ENCODE peak calls at places on chromosomes 2 and 18, in six cellular contexts. One of them, this sample, is unnamed.

GRCh38 chr18:76480913-76481312 is 14.1 kb downstream of the ZNF516 start:
- DNase-seq in GM12892: no peak
- DNase-seq in HepG2: peak; percentile 24
- DNase-seq in GM12878: no peak
- DNase-seq in K562: no peak
- DNase-seq in H1: no peak
- DNase-seq in this sample: no peak

GRCh38 chr2:34096552-34097171 is 497.6 kb upstream of the FAM98A start:
- DNase-seq in GM12892: no peak
- DNase-seq in HepG2: peak; percentile 53
- DNase-seq in GM12878: peak; percentile 24
- DNase-seq in K562: peak; percentile 14
- DNase-seq in H1: peak; percentile 58
- DNase-seq in this sample: no peak

GRCh38 chr2:238929242-238930081 is 81.6 kb downstream of the TWIST2 start:
- DNase-seq in GM12892: no peak
- DNase-seq in HepG2: no peak
- DNase-seq in GM12878: no peak
- DNase-seq in K562: no peak
- DNase-seq in H1: no peak
- DNase-seq in this sample: no peak

GRCh38 chr18:62264984-62265383 is 60.1 kb upstream of the TNFRSF11A start:
- DNase-seq in GM12892: no peak
- DNase-seq in HepG2: no peak
- DNase-seq in GM12878: no peak
- DNase-seq in K562: no peak
- DNase-seq in H1: no peak
- DNase-seq in this sample: no peak

GRCh38 chr2:43222472-43223146 is 3.8 kb downstream of the ZFP36L2 start:
- DNase-seq in GM12892: no peak
- DNase-seq in HepG2: no peak
- DNase-seq in GM12878: no peak
- DNase-seq in K562: no peak
- DNase-seq in H1: no peak
- DNase-seq in this sample: no peak

GRCh38 chr2:148969585-148970180 is 68.8 kb upstream of the LYPD6B start:
- DNase-seq in GM12892: no peak
- DNase-seq in HepG2: no peak
- DNase-seq in GM12878: no peak
- DNase-seq in K562: no peak
- DNase-seq in H1: no peak
- DNase-seq in this sample: no peak

GRCh38 chr2:218404351-218405145 is 4.9 kb downstream of the CTDSP1 start:
- DNase-seq in GM12892: no peak
- DNase-seq in HepG2: no peak
- DNase-seq in GM12878: no peak
- DNase-seq in K562: no peak
- DNase-seq in H1: no peak
- DNase-seq in this sample: no peak

GRCh38 chr2:48088994-48089393 is 182.7 kb upstream of the FBXO11 start:
- DNase-seq in GM12892: no peak
- DNase-seq in HepG2: no peak
- DNase-seq in GM12878: no peak
- DNase-seq in K562: no peak
- DNase-seq in H1: no peak
- DNase-seq in this sample: no peak

GRCh38 chr18:61894751-61895524 is 2.1 kb upstream of the RNF152 start:
- DNase-seq in GM12892: no peak
- DNase-seq in HepG2: no peak
- DNase-seq in GM12878: no peak
- DNase-seq in K562: no peak
- DNase-seq in H1: no peak
- DNase-seq in this sample: peak; percentile 10

GRCh38 chr2:134226561-134226960 is 27.3 kb upstream of the MGAT5 start:
- DNase-seq in GM12892: no peak
- DNase-seq in HepG2: no peak
- DNase-seq in GM12878: no peak
- DNase-seq in K562: no peak
- DNase-seq in H1: no peak
- DNase-seq in this sample: no peak
- TF ChIP-seq TAF1 in GM12892: no peak
- TF ChIP-seq TAF1 in HepG2: no peak
- TF ChIP-seq TAF1 in GM12878: no peak
- TF ChIP-seq TAF1 in K562: no peak
- TF ChIP-seq TAF1 in H1: no peak
- TF ChIP-seq TAF1 in this sample: no peak

GRCh38 chr18:3245185-3245564 is 2.4 kb upstream of the MYL12A start:
- DNase-seq in GM12892: no peak
- DNase-seq in HepG2: no peak
- DNase-seq in GM12878: no peak
- DNase-seq in K562: no peak
- DNase-seq in H1: no peak
- DNase-seq in this sample: no peak

GRCh38 chr18:3245853-3246635 is 1.6 kb upstream of the MYL12A start:
- DNase-seq in GM12892: peak; percentile 39
- DNase-seq in HepG2: peak; percentile 81
- DNase-seq in GM12878: no peak
- DNase-seq in K562: peak; percentile 82
- DNase-seq in H1: peak; percentile 81
- DNase-seq in this sample: peak; percentile 36

GRCh38 chr18:3247243-3248061 is at the start of gene MYL12A:
- DNase-seq in GM12892: peak; percentile 81
- DNase-seq in HepG2: peak; percentile 96
- DNase-seq in GM12878: peak; percentile 98
- DNase-seq in K562: peak; percentile 97
- DNase-seq in H1: peak; percentile 98
- DNase-seq in this sample: peak; percentile 80

GRCh38 chr18:3248062-3248669 is 565 bp downstream of the MYL12A start:
- DNase-seq in GM12892: no peak
- DNase-seq in HepG2: no peak
- DNase-seq in GM12878: no peak
- DNase-seq in K562: no peak
- DNase-seq in H1: no peak
- DNase-seq in this sample: no peak

DNA sequence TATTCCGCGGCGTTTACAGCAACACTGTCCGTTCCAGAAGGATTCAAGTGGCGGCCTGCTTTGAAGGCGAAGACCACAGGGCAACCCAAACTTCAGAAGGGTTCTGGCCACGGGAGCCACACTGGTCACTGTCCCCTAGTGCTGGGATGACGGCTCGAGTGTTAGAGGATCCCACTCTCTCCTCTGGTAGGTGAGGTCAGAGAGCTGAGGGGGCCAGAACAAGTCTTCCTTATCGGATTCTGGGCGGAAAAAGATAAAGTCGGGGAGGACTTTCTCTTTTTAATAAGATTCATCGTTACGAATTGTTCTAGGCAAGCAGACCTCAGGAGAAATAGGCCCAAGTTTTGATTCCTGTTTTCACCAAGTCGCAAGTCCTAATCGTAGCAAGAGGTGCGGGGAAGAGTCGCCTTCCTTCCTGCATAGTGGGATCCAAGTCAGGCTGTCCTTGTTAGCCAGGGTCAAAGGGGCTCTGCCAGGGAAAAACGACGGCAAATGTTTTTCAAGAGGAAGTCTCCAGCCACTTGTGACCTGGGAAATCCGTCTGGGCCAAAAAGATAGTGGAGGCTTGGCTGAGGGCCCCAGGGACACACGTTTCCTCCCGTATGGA is 862 bp upstream of the MYL12A start:
- DNase-seq in GM12892: no peak
- DNase-seq in HepG2: no peak
- DNase-seq in GM12878: no peak
- DNase-seq in K562: peak; percentile 80
- DNase-seq in H1: no peak
- DNase-seq in this sample: no peak
- TF ChIP-seq POLR2A in GM12892: no peak
- TF ChIP-seq POLR2A in HepG2: no peak
- TF ChIP-seq POLR2A in GM12878: peak; percentile 1
- TF ChIP-seq POLR2A in K562: peak; percentile 81
- TF ChIP-seq POLR2A in H1: no peak
- TF ChIP-seq POLR2A in this sample: no peak

DNA sequence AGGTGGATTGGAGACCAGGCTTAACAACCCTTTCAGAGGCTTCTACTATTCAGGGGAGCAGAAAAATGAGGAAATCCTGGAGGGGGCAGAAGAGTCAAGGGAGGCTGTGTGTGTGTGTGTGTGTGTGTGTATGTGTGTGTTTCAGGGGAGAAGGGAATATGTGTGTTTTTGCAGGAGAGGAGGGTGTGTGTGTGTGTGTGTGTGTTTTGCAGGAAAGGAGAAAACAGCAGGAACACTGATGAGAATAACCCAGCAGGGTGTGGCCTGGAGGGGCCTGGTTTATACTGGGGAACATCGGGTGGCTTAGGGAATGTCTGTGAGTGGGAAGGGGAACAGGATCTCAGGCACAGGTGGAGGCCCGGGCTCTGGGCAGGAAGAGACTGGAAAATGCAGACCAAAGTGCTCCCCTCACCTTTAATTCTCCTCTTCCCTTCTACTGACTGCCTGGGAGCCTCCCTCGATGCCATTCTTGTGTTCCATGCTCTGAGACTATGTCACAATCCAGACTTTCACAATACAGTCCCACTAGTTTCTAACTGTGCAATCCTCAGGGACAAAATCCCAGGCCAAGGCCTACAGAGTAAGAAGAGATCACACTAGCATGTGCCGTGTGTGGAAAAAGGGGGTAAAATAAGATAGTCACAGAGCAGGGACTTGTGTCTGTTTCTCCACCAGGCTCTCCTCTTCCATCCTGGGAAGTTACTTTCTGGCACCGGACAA is 10.0 kb downstream of the CYB5A start:
- DNase-seq in GM12892: no peak
- DNase-seq in HepG2: peak; percentile 81
- DNase-seq in GM12878: no peak
- DNase-seq in K562: no peak
- DNase-seq in H1: no peak
- DNase-seq in this sample: no peak
- TF ChIP-seq TAF1 in GM12892: no peak
- TF ChIP-seq TAF1 in HepG2: no peak
- TF ChIP-seq TAF1 in GM12878: no peak
- TF ChIP-seq TAF1 in K562: no peak
- TF ChIP-seq TAF1 in H1: no peak
- TF ChIP-seq TAF1 in this sample: no peak

DNA sequence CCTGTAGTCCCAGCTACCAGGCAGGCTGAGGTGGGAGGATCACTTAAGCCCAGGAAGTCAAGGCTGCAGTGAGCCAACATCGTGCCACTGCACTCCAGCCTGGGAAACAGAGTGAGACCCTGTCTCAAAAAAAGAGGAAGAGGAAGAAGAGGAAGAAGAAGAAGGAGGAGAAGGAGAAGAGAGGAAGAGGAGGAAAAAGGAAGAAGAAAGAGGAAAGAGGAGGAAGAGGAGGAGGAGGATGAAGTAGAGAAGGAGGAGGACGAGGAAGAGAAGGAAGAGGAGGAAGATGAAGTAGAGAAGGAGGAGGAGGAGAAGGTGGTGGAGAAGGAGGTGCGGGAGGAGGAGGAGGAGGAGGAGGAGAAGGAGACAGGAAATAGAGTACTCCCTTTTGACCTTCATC is 38.0 kb downstream of the CFAP210 start:
- DNase-seq in GM12892: no peak
- DNase-seq in HepG2: no peak
- DNase-seq in GM12878: no peak
- DNase-seq in K562: no peak
- DNase-seq in H1: no peak
- DNase-seq in this sample: no peak
- TF ChIP-seq POLR2A in GM12892: no peak
- TF ChIP-seq POLR2A in HepG2: no peak
- TF ChIP-seq POLR2A in GM12878: no peak
- TF ChIP-seq POLR2A in K562: no peak
- TF ChIP-seq POLR2A in H1: no peak
- TF ChIP-seq POLR2A in this sample: no peak

GRCh38 chr18:63451774-63452173 is 25.0 kb upstream of the SERPINB5 start:
- DNase-seq in GM12892: no peak
- DNase-seq in HepG2: no peak
- DNase-seq in GM12878: no peak
- DNase-seq in K562: no peak
- DNase-seq in H1: no peak
- DNase-seq in this sample: no peak
- TF ChIP-seq TAF1 in GM12892: no peak
- TF ChIP-seq TAF1 in HepG2: no peak
- TF ChIP-seq TAF1 in GM12878: no peak
- TF ChIP-seq TAF1 in K562: no peak
- TF ChIP-seq TAF1 in H1: no peak
- TF ChIP-seq TAF1 in this sample: no peak

DNA sequence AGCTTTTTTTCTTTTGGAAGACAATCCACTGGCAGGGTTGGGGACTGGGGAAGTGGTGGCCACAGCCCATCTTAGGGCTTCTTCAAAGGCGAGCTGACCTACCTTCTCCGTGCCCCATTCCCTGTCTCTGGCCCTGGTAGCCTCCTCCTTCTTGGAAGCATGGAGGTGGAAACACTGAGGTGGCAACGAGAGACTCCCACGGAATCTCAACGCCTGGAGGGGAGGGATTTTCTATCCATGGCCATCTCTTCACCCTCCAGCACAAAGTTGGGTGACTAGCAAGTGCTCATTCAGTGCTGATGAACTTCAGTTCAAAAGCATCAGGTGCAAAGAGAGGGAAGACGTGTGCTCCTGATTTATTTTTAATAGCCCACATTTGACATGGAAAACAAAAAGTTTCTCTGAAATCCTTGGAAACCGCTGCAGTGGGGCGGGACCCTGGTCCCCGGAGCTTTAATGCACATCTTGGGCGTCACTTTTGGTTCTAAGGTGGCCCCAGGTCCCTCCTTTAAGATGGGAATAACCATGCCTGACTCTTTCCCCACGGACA is 615 bp upstream of the ARMC9 start:
- DNase-seq in GM12892: no peak
- DNase-seq in HepG2: no peak
- DNase-seq in GM12878: no peak
- DNase-seq in K562: no peak
- DNase-seq in H1: no peak
- DNase-seq in this sample: no peak
- TF ChIP-seq POLR2A in GM12892: no peak
- TF ChIP-seq POLR2A in HepG2: no peak
- TF ChIP-seq POLR2A in GM12878: no peak
- TF ChIP-seq POLR2A in K562: no peak
- TF ChIP-seq POLR2A in H1: no peak
- TF ChIP-seq POLR2A in this sample: no peak

This sample was measured in GM12891.